ENCODE peak calls at places on chromosome 20, in five cellular contexts. W, G, M, E and C are unnamed samples.

GRCh38 chr20:1417790-1418189 is 24.9 kb upstream of the FKBP1A start:
- DNase-seq in M (no peak), G (no peak), E (no peak), W (no peak), C (no peak)

GRCh38 chr20:17500826-17501225 is 30.4 kb downstream of the BFSP1 start:
- DNase-seq in E (no peak), W (no peak), M (no peak), G (no peak), C (no peak)

GRCh38 chr20:20441259-20441658 is 73.4 kb downstream of the INSM1 start:
- DNase-seq in M (no peak), W (no peak), G (no peak), E (no peak), C (no peak)

GRCh38 chr20:4957939-4958362 is 43.4 kb downstream of the SLC23A2 start:
- DNase-seq in M (no peak), G (no peak), E (no peak), W (peak), C (no peak)

GRCh38 chr20:54123587-54124180 is 50.1 kb downstream of the CYP24A1 start:
- DNase-seq in E (no peak), W (peak), G (no peak), M (no peak), C (no peak)

GRCh38 chr20:61293951-61294350 is 41.9 kb downstream of the CDH4 start:
- DNase-seq in E (no peak), G (no peak), M (no peak), W (no peak), C (no peak)

GRCh38 chr20:62323146-62323979 is 20.6 kb downstream of the ADRM1 start:
- DNase-seq in M (no peak), E (no peak), W (no peak), G (no peak), C (no peak)

GRCh38 chr20:34992751-34993417 is 37.2 kb downstream of the MYH7B start:
- DNase-seq in E (no peak), M (no peak), G (no peak), W (no peak), C (no peak)

GRCh38 chr20:42308980-42309524 is 690.9 kb upstream of the CHD6 start:
- DNase-seq in E (peak), G (no peak), W (no peak), M (no peak), C (no peak)

GRCh38 chr20:20791664-20792568 is 79.5 kb upstream of the RALGAPA2 start:
- DNase-seq in W (no peak), G (no peak), E (no peak), M (no peak), C (no peak)

GRCh38 chr20:57425150-57426013 is 34.2 kb downstream of the RBM38 start:
- DNase-seq in G (no peak), E (no peak), M (no peak), W (peak), C (no peak)

GRCh38 chr20:5719861-5720401 is 30.3 kb upstream of the SHLD1 start:
- DNase-seq in G (no peak), E (no peak), W (peak), M (no peak), C (no peak)

GRCh38 chr20:642398-643174 is 10.4 kb downstream of the SRXN1 start:
- DNase-seq in E (no peak), W (no peak), G (no peak), M (peak), C (peak)

GRCh38 chr20:6120491-6120988 is 2.3 kb downstream of the FERMT1 start:
- DNase-seq in W (peak), E (no peak), G (no peak), M (no peak), C (no peak)

GRCh38 chr20:11144114-11144513 is 470.3 kb upstream of the JAG1 start:
- DNase-seq in E (no peak), M (no peak), W (peak), G (no peak), C (no peak)

GRCh38 chr20:621115-621756 is 11.1 kb upstream of the TCF15 start:
- DNase-seq in M (no peak), E (no peak), G (no peak), W (peak), C (no peak)

GRCh38 chr20:6611911-6612614 is 155.4 kb upstream of the BMP2 start:
- DNase-seq in W (no peak), E (no peak), G (no peak), M (no peak), C (no peak)

GRCh38 chr20:50215917-50216316 is 25.3 kb downstream of the CEBPB start:
- DNase-seq in M (no peak), W (no peak), G (no peak), E (no peak), C (no peak)

GRCh38 chr20:10524034-10524476 is 89.0 kb downstream of the SLX4IP start:
- DNase-seq in M (peak), E (peak), W (peak), G (no peak), C (no peak)

GRCh38 chr20:45340951-45341350 is 7.3 kb downstream of the SDC4 start:
- DNase-seq in W (no peak), M (no peak), G (no peak), E (no peak), C (no peak)

GRCh38 chr20:6599876-6600275 is 167.6 kb upstream of the BMP2 start:
- DNase-seq in E (no peak), W (no peak), M (no peak), G (no peak), C (no peak)

GRCh38 chr20:49323622-49324238 is 45.9 kb upstream of the ZNFX1 start:
- DNase-seq in E (no peak), G (no peak), W (peak), M (no peak), C (no peak)

GRCh38 chr20:14434379-14435136 is 97.1 kb upstream of the FLRT3 start:
- DNase-seq in E (no peak), G (no peak), M (no peak), W (peak), C (no peak)

GRCh38 chr20:17488916-17489600 is 42.1 kb downstream of the BFSP1 start:
- DNase-seq in E (no peak), W (no peak), G (no peak), M (no peak), C (no peak)

GRCh38 chr20:34045294-34045693 is 51.6 kb downstream of the RALY start:
- DNase-seq in G (no peak), W (peak), M (no peak), E (no peak), C (no peak)